ENCODE peak calls at places on chromosomes 11 and 22, in four cellular contexts. P is transverse colon, M is SJSA1, E is suprapubic skin. R is an unnamed sample.

GRCh38 chr22:39994566-39995345 is at the start of gene FAM83F:
- DNase-seq in P (peak; percentile 74), E (no peak), M (no peak), R (no peak)

GRCh38 chr11:86182976-86183584 is 61.5 kb upstream of the EED start:
- DNase-seq in P (peak; percentile 80), E (no peak), M (no peak), R (no peak)

GRCh38 chr11:798093-798713 is at the start of gene SLC25A22:
- DNase-seq in M (no peak), P (peak; percentile 83), E (no peak), R (no peak)

GRCh38 chr11:78595431-78596130 is 20.9 kb upstream of the NARS2 start:
- DNase-seq in E (no peak), M (no peak), P (no peak), R (peak; percentile 15)

GRCh38 chr11:124441519-124441918 is 4.0 kb downstream of the OR8B8 start:
- DNase-seq in E (no peak), P (no peak), M (no peak), R (no peak)

GRCh38 chr22:30565341-30565740 is 9.1 kb downstream of the GAL3ST1 start:
- DNase-seq in E (no peak), M (no peak), P (no peak), R (no peak)

GRCh38 chr11:981764-982163 is 54.8 kb downstream of the MUC6 start:
- DNase-seq in P (no peak), E (no peak), M (no peak), R (no peak)

GRCh38 chr11:10348650-10349280 is 43.9 kb downstream of the ADM start:
- DNase-seq in E (no peak), M (no peak), P (no peak), R (no peak)

GRCh38 chr11:58787903-58788302 is 56.2 kb upstream of the GLYAT start:
- DNase-seq in M (no peak), P (no peak), E (no peak), R (no peak)

GRCh38 chr11:27367881-27368280 is 4.9 kb upstream of the CCDC34 start:
- DNase-seq in P (no peak), E (no peak), M (no peak), R (no peak)

GRCh38 chr11:57345555-57346151 is 7.5 kb downstream of the P2RX3 start:
- DNase-seq in E (no peak), M (peak; percentile 70), P (peak; percentile 84), R (no peak)

GRCh38 chr11:15123849-15124248 is 9.1 kb downstream of the INSC start:
- DNase-seq in P (no peak), M (peak; percentile 66), E (no peak), R (peak; percentile 37)

GRCh38 chr22:20021196-20022181 is 579 bp downstream of the TANGO2 start:
- DNase-seq in P (peak; percentile 42), M (no peak), E (no peak), R (no peak)

GRCh38 chr11:132911186-132911585 is 621.1 kb downstream of the OPCML start:
- DNase-seq in P (no peak), E (no peak), M (no peak), R (peak; percentile 4)

GRCh38 chr11:57900315-57900714 is 123.4 kb upstream of the OR9Q1 start:
- DNase-seq in M (no peak), P (peak; percentile 56), E (no peak), R (no peak)

GRCh38 chr22:31100762-31101525 is 6.4 kb downstream of the SELENOM start:
- DNase-seq in P (no peak), M (no peak), E (no peak), R (no peak)

GRCh38 chr11:75815345-75815983 is 454 bp downstream of the UVRAG start:
- DNase-seq in E (no peak), M (no peak), P (peak; percentile 46), R (no peak)

GRCh38 chr11:31325162-31325561 is 44.4 kb downstream of the DCDC1 start:
- DNase-seq in M (no peak), P (no peak), E (no peak), R (no peak)

GRCh38 chr11:94638902-94639373 is 71.8 kb downstream of the PIWIL4 start:
- DNase-seq in M (no peak), E (no peak), P (no peak), R (no peak)

GRCh38 chr11:65559951-65560537 is 1.9 kb upstream of the LTBP3 start:
- DNase-seq in E (no peak), P (peak; percentile 64), M (peak; percentile 88), R (no peak)

GRCh38 chr11:55819330-55819729 is at the start of gene OR5D18:
- DNase-seq in P (no peak), M (no peak), E (no peak), R (no peak)

GRCh38 chr11:84763931-84764330 is 863.2 kb downstream of the DLG2 start:
- DNase-seq in E (no peak), M (no peak), P (no peak), R (no peak)

GRCh38 chr11:64229090-64229958 is 1.0 kb upstream of the DNAJC4 start:
- DNase-seq in E (no peak), P (peak; percentile 18), M (no peak), R (no peak)

GRCh38 chr22:30665266-30665665 is 2.4 kb downstream of the DUSP18 start:
- DNase-seq in M (no peak), P (peak; percentile 50), E (no peak), R (no peak)

GRCh38 chr22:30224161-30224857 is 22.2 kb downstream of the LIF start:
- DNase-seq in E (no peak), M (peak; percentile 78), P (no peak), R (no peak)

GRCh38 chr11:47891886-47892285 is 43.7 kb upstream of the NUP160 start:
- DNase-seq in P (no peak), E (no peak), M (no peak), R (no peak)

GRCh38 chr11:61266602-61267001 is 25.6 kb downstream of the PGA5 start:
- DNase-seq in M (no peak), P (no peak), E (no peak), R (no peak)

GRCh38 chr11:26331911-26332571 is at the start of gene ANO3:
- DNase-seq in E (no peak), P (peak; percentile 24), M (peak; percentile 67), R (peak; percentile 50)

DNA sequence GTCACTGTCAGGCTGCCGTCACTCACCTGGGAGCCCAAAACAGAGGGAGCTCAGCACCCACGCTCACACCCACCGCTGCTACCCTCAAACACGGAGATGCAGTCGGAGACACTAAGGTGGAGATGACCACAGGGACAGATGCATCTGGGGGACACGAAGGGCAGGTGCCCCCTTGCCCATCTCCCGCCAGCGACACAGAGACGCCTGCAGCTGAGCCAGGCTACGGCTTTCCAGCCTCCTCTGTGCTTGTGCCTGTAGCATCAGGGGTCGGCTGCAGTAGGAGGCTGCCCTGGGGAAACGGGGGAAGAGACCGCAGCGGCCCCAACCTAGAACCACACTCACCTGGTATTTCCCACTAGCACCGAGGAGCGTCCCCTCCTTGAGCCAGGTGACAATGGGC is 19.3 kb downstream of the IGSF9B start:
- DNase-seq in M (no peak), E (no peak), P (no peak), R (no peak)
- H3K4me3 ChIP-seq in M (no peak overlapping the region), E (no peak overlapping the region), P (no peak overlapping the region), R (no peak overlapping the region)

DNA sequence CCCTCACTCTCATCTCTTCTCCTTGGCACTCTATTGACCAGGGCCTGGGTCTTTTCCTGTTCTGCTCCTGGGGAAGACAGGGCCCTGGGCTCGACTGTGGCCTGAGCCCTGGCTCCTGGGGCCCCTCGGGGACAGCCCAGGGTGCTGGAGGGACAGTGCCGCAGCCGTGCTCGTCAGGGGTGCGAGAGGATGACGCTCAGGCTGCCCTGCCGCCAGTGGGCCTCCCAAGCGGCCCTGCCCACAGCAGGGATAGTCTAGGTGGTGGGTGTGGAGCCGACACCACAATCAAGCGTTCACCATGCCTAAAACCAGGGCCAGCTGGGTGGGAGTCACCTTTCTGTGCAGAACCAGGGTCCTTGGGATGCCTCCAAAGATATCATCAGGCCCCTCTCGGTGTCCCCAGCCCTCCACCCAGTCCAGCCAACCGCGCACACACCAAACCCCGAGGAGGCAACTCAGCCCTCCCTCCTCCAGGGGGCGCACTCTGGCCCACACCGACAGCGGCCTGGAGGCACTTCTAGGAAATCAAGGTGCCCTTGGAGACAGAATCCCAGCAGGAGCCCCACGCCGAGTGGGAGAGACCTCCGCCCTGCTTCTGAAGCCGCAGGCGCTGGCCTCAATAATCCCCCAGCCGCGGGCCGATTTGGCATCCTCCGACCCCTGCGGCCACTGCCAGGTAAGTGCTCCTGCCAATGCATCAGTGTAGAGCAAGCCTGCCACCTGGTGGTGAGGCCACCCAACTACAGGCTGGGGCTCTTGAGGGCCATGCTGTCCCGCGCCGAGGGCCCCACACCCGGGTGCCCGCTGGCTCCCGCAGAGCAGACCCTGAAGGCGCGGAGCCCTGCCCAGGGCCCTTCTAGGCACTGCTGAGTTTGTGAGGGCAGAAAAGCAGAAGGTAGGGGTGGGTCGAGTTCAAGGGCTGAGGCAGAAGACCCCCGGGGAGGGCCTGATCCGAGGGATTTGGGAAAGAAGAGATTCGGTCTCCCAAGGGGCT is 496.4 kb downstream of the BUD13 start:
- DNase-seq in M (peak; percentile 43), E (peak; percentile 88), P (peak; percentile 86), R (peak; percentile 2)
- H3K4me3 ChIP-seq in M (no peak overlapping the region), E (no peak overlapping the region), P (peak overlapping the region; percentile 16), R (no peak overlapping the region)

DNA sequence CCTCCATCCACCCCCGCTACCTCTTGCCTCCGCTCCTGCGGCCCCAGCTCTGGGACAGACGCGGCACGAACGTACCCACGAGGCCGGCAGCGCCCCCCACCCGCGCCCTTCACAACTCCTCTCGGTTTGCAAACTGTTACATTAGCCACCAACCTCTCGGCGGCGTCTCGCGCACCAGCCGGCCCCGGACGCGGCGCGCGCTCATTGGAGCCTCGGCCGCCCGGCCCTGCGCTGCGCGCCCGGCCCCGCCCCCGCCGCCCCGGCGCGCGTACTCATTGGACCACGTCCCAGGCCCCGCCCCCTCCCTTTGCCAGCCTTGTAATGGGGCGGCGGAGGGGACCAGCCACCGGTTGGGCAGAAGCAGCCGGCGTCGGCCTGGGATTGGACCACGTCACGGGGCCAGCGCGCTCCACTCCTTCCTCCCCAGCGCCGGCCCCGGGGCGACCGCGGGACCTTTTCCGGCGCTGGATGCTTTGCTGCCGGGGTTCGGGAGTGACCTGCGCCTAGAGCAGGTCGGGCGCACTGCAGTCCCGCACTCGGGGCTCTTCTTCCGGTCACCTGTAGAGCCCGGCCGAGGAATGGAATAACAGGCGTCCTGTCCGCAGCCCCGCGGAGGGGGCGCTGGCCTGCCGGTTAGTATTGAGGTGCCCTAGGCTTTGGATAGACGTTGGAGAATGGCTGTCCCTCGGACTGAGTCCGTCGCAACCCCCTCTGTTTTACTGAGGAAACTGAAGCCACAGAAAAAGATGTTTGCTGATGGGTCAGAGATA is at the start of gene HYOU1:
- DNase-seq in E (peak; percentile 99), P (peak; percentile 99), M (peak; percentile 95), R (peak; percentile 86)
- H3K4me3 ChIP-seq in E (peak within 1 kb of the TSS; percentile 88), P (peak within 1 kb of the TSS; percentile 65), M (peak within 1 kb of the TSS; percentile 89), R (peak within 1 kb of the TSS; percentile 83)

GRCh38 chr11:102319544-102319943 is 2.3 kb downstream of the BIRC3 start:
- DNase-seq in E (no peak), M (no peak), P (no peak), R (no peak)

GRCh38 chr11:102318469-102318868 is 1.2 kb downstream of the BIRC3 start:
- DNase-seq in P (peak; percentile 30), E (no peak), M (no peak), R (no peak)

GRCh38 chr11:102322560-102322959 is 5.3 kb downstream of the BIRC3 start:
- DNase-seq in M (no peak), E (no peak), P (no peak), R (no peak)

GRCh38 chr11:102320166-102320565 is 2.9 kb downstream of the BIRC3 start:
- DNase-seq in M (no peak), P (no peak), E (no peak), R (no peak)

DNA sequence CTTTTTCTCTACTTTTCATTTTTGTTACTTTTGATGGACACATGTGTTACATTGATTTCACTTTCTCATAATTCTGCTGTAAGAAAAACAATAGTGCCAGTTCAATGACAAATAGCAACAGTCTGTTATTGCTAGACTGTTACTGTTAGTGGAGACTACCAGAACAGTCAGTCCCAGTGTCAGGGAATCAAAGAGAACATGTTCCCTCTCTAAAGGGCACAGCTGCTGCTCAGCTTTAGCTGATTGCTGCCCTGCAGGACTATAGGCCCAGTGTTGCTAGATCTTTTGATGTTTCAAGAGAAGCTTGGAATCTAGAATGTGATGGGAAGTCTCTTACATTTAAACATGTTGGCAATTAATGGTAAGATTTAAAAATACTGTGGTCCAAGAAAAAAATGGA is 3.4 kb downstream of the BIRC3 start:
- DNase-seq in M (no peak), E (no peak), P (no peak), R (no peak)
- H3K4me3 ChIP-seq in M (no peak overlapping the region), E (no peak overlapping the region), P (no peak overlapping the region), R (no peak overlapping the region)

R was measured in AG04450.